ENCODE peak calls at places on chromosomes 4 and X, in four cellular contexts. B is heart right ventricle, P is left ventricle myocardium inferior, V is heart left ventricle. F is an unnamed sample.
A peak's percentile ranks its signal among the peaks of the same experiment; 100 is the strongest.

GRCh38 chr4:153788419-153789276 is at the start of gene SFRP2:
- DNase-seq in B (no peak), P (no peak), V (no peak), F (no peak)

GRCh38 chrX:41518841-41519220 is 71.7 kb downstream of the NYX start:
- DNase-seq in B (no peak), P (no peak), V (no peak), F (no peak)

GRCh38 chrX:39875834-39876625 is 221.7 kb downstream of the BCOR start:
- DNase-seq in B (no peak), P (no peak), V (no peak), F (peak; percentile 82)

GRCh38 chr4:173125216-173125812 is 43.3 kb upstream of the GALNT7 start:
- DNase-seq in B (no peak), P (no peak), V (no peak), F (no peak)

GRCh38 chrX:33171071-33171470 is 40.3 kb downstream of the DMD start:
- DNase-seq in B (no peak), P (no peak), V (no peak), F (no peak)

GRCh38 chr4:147336252-147336651 is 144.6 kb upstream of the EDNRA start:
- DNase-seq in B (no peak), P (no peak), V (no peak), F (no peak)

GRCh38 chr4:64384237-64385176 is 24.7 kb downstream of the TECRL start:
- DNase-seq in B (no peak), P (no peak), V (peak; percentile 21), F (no peak)

GRCh38 chr4:37453361-37454262 is 209.1 kb downstream of the NWD2 start:
- DNase-seq in B (peak; percentile 10), P (peak; percentile 42), V (no peak), F (peak; percentile 10)

GRCh38 chr4:153595894-153596601 is 88.0 kb upstream of the TLR2 start:
- DNase-seq in B (no peak), P (no peak), V (no peak), F (no peak)

GRCh38 chr4:87783781-87784180 is 15.6 kb upstream of the IBSP start:
- DNase-seq in B (no peak), P (no peak), V (no peak), F (no peak)

GRCh38 chr4:26791346-26791745 is 69.3 kb upstream of the STIM2 start:
- DNase-seq in B (no peak), P (no peak), V (no peak), F (no peak)

GRCh38 chr4:184596617-184597185 is 52.5 kb downstream of the CASP3 start:
- DNase-seq in B (no peak), P (no peak), V (no peak), F (no peak)

GRCh38 chr4:17780461-17781071 is 855 bp downstream of the FAM184B start:
- DNase-seq in B (no peak), P (no peak), V (no peak), F (no peak)

GRCh38 chr4:124863039-124863545 is 150.6 kb upstream of the ANKRD50 start:
- DNase-seq in B (no peak), P (no peak), V (no peak), F (no peak)

GRCh38 chrX:119688856-119689455 is 4.0 kb downstream of the SEPTIN6 start:
- DNase-seq in B (no peak), P (no peak), V (no peak), F (no peak)

GRCh38 chr4:39043697-39044363 is 11.6 kb upstream of the TMEM156 start:
- DNase-seq in B (peak; percentile 43), P (no peak), V (no peak), F (no peak)

GRCh38 chr4:73853718-73854473 is 800 bp downstream of the PF4V1 start:
- DNase-seq in B (no peak), P (no peak), V (no peak), F (no peak)

GRCh38 chrX:50691820-50692219 is 122.2 kb downstream of the SHROOM4 start:
- DNase-seq in B (no peak), P (no peak), V (no peak), F (peak; percentile 13)

GRCh38 chr4:113026556-113026955 is 22.9 kb upstream of the ANK2 start:
- DNase-seq in B (no peak), P (no peak), V (no peak), F (no peak)

GRCh38 chrX:68829594-68830485 is 1.0 kb downstream of the EFNB1 start:
- DNase-seq in B (no peak), P (peak; percentile 26), V (no peak), F (no peak)

GRCh38 chrX:55908685-55909212 is 191.2 kb downstream of the RRAGB start:
- DNase-seq in B (peak; percentile 3), P (no peak), V (no peak), F (no peak)

GRCh38 chr4:26330186-26330787 is 9.5 kb downstream of the RBPJ start:
- DNase-seq in B (no peak), P (no peak), V (no peak), F (no peak)

GRCh38 chrX:19040373-19040772 is 56.5 kb upstream of the PHKA2 start:
- DNase-seq in B (no peak), P (no peak), V (no peak), F (no peak)

GRCh38 chr4:24999392-25000104 is 31.2 kb downstream of the LGI2 start:
- DNase-seq in B (no peak), P (no peak), V (no peak), F (no peak)

GRCh38 chr4:153067376-153067775 is 131.3 kb downstream of the FHDC1 start:
- DNase-seq in B (no peak), P (no peak), V (no peak), F (no peak)

GRCh38 chrX:143634701-143635442 is 1.0 kb downstream of the SLITRK4 start:
- DNase-seq in B (no peak), P (no peak), V (no peak), F (no peak)
- H3K27me3 ChIP-seq in B (peaks cover 18% of the 10 kb centered on the region), P (peaks cover 39% of the 10 kb centered on the region), V (no peaks in the 10 kb centered on the region), F (peaks cover 60% of the 10 kb centered on the region)

GRCh38 chr4:110615366-110616161 is 7.3 kb downstream of the PITX2 start:
- DNase-seq in B (no peak), P (no peak), V (no peak), F (no peak)

GRCh38 chr4:110614981-110615365 is 7.9 kb downstream of the PITX2 start:
- DNase-seq in B (no peak), P (no peak), V (no peak), F (no peak)

GRCh38 chr4:110618091-110619000 is 4.5 kb downstream of the PITX2 start:
- DNase-seq in B (no peak), P (no peak), V (no peak), F (no peak)

GRCh38 chr4:110617095-110617494 is 5.8 kb downstream of the PITX2 start:
- DNase-seq in B (no peak), P (no peak), V (no peak), F (no peak)

GRCh38 chr4:110616162-110617062 is 6.5 kb downstream of the PITX2 start:
- DNase-seq in B (no peak), P (no peak), V (no peak), F (no peak)
- H3K27me3 ChIP-seq in B (peaks cover 100% of the 10 kb centered on the region), P (peaks cover 100% of the 10 kb centered on the region), V (peaks cover 65% of the 10 kb centered on the region), F (peaks cover 100% of the 10 kb centered on the region)

GRCh38 chrX:74521961-74522833 is 92.2 kb downstream of the RLIM start:
- DNase-seq in B (peak; percentile 7), P (peak; percentile 22), V (peak; percentile 36), F (no peak)
- H3K27me3 ChIP-seq in B (no peaks in the 10 kb centered on the region), P (no peaks in the 10 kb centered on the region), V (no peaks in the 10 kb centered on the region), F (peaks cover 2% of the 10 kb centered on the region)

DNA sequence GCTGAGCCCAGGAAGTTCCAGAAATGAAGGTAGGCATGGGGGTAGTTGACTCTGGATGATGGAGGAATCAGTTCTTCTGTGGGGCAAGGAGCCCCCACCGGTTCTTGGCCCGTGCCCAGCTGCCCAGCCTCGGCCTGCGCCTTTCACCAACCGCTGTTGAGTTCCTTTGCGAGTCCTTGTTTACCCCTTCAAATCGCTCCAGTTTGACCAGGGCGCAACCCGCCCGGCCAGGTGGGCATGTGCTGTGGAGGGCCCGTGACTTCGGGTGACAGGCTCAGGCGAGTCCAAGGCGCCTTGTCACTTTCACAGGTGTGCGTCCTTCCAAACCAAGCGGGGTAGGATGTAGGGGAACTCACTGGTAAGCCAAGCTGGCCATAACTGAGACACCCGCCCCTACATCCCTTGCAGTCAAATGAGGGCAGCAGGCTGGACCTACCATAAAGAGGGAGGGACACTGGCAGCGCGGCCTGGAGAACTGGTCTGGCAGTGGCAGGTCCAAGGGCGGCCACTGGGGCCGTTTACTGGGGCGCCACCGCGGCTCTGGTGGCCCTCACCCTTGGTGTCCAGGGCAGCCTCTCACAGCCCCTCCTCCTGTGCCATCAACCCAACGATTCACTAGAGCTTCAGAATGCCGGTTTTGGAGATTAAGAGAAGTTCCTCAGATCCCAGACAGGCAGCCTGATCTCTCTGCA is 160.3 kb upstream of the ZIC3 start:
- DNase-seq in B (no peak), P (no peak), V (no peak), F (no peak)
- H3K27me3 ChIP-seq in B (no peaks in the 10 kb centered on the region), P (no peaks in the 10 kb centered on the region), V (no peaks in the 10 kb centered on the region), F (peaks cover 43% of the 10 kb centered on the region)

GRCh38 chr4:2386717-2387116 is 31.7 kb downstream of the ZFYVE28 start:
- DNase-seq in B (no peak), P (no peak), V (no peak), F (no peak)
- H3K27me3 ChIP-seq in B (no peaks in the 10 kb centered on the region), P (no peaks in the 10 kb centered on the region), V (no peaks in the 10 kb centered on the region), F (no peaks in the 10 kb centered on the region)

DNA sequence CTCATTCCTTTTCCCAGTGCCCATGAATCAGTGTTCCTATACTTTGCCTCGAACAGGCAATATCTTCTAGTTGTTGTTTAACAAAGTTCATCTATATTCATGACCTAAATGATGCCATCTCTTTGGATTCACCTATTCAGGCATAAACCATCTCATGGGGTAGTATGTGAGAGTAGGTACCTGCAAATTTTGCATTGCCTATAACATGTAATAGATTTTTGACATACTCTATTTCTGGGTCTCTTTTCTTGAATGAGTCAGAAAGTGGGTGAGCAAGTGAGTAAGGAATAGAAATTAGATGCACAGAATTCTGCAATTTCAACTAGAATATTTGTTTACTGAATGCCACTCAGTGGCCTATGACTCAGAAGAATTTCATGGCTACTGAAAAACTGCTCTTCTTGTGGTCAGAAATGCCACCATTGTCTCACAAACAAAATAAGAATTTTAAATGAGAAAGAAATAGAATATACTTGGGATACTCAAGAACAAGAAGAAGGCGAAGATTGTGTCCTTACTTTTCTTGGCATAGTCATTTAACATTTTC is 86.7 kb downstream of the HHIP start:
- DNase-seq in B (no peak), P (no peak), V (no peak), F (no peak)
- H3K27me3 ChIP-seq in B (no peaks in the 10 kb centered on the region), P (no peaks in the 10 kb centered on the region), V (no peaks in the 10 kb centered on the region), F (no peaks in the 10 kb centered on the region)

GRCh38 chr4:3674479-3674851 is 91.7 kb upstream of the ADRA2C start:
- DNase-seq in B (no peak), P (no peak), V (no peak), F (no peak)
- H3K27me3 ChIP-seq in B (peaks cover 47% of the 10 kb centered on the region), P (peaks cover 77% of the 10 kb centered on the region), V (peaks cover 2% of the 10 kb centered on the region), F (no peaks in the 10 kb centered on the region)

DNA sequence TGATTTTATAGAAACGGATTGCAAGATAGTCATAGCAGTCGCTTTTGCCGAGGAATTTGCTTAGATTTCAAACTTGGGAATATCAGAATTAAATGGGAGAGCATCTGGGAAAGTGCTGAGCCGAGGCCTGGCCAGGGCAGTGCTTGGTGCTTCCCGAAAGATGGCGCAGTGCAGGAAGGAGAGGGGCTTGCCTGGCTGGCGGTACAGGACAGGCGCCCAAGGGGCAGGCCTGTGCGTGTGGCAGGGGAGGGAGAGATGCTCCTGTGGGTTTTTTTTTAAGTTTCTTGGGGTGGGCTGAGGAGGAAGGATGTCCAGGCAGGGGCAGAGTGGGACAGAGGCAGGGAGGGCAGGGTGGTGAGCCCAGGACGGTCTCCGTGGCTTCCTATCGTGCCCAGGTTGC is 241.1 kb downstream of the AFAP1 start:
- DNase-seq in B (no peak), P (no peak), V (no peak), F (no peak)
- H3K27me3 ChIP-seq in B (peaks cover 10% of the 10 kb centered on the region), P (peaks cover 60% of the 10 kb centered on the region), V (no peaks in the 10 kb centered on the region), F (no peaks in the 10 kb centered on the region)